ENCODE peak calls at places on chromosomes 4 and X, in five cellular contexts. E is neural progenitor cell, I is GM23338, L is heart right ventricle, H is A549. P is an unnamed sample.

GRCh38 chr4:54954656-54955388 is 170.6 kb downstream of the KDR start:
- DNase-seq in E (no peak), I (no peak), H (no peak), L (peak), P (no peak)

GRCh38 chr4:88738714-88739366 is 41.2 kb upstream of the NAP1L5 start:
- DNase-seq in I (peak), E (no peak), H (no peak), L (no peak), P (no peak)

GRCh38 chr4:124737619-124738018 is 25.1 kb upstream of the ANKRD50 start:
- DNase-seq in E (no peak), I (no peak), H (no peak), L (no peak), P (no peak)

GRCh38 chr4:177222776-177223175 is 86.9 kb upstream of the NEIL3 start:
- DNase-seq in H (no peak), L (no peak), I (no peak), E (peak), P (no peak)

GRCh38 chr4:38046735-38047487 is 86.7 kb downstream of the PTTG2 start:
- DNase-seq in H (no peak), L (no peak), I (peak), E (peak), P (no peak)

GRCh38 chrX:82816572-82816971 is 691.5 kb upstream of the POU3F4 start:
- DNase-seq in L (no peak), E (no peak), H (no peak), I (no peak), P (no peak)

GRCh38 chrX:22969416-22969815 is 30.3 kb upstream of the DDX53 start:
- DNase-seq in H (no peak), E (no peak), I (no peak), L (no peak), P (no peak)

GRCh38 chrX:19554786-19555185 is 39.5 kb upstream of the MAP3K15 start:
- DNase-seq in I (no peak), L (no peak), E (no peak), H (no peak), P (no peak)

GRCh38 chrX:119459181-119459580 is 9.1 kb upstream of the SLC25A5 start:
- DNase-seq in E (no peak), H (no peak), I (no peak), L (no peak), P (no peak)

GRCh38 chrX:110407910-110408545 is 49.4 kb downstream of the RTL9 start:
- DNase-seq in E (peak), L (no peak), I (peak), H (peak), P (peak)

GRCh38 chr4:22677780-22678179 is 15.0 kb upstream of the GBA3 start:
- DNase-seq in L (no peak), I (no peak), E (no peak), H (no peak), P (no peak)

GRCh38 chr4:89101256-89102161 is 9.8 kb upstream of the TIGD2 start:
- DNase-seq in E (no peak), L (no peak), I (no peak), H (no peak), P (no peak)

GRCh38 chr4:7761720-7762119 is 177.9 kb downstream of the AFAP1 start:
- DNase-seq in E (peak), H (peak), L (peak), I (peak), P (peak)

GRCh38 chr4:152697284-152698011 is 17.7 kb upstream of the TMEM154 start:
- DNase-seq in I (no peak), E (no peak), L (no peak), H (no peak), P (no peak)

GRCh38 chrX:17226736-17227135 is 148.3 kb upstream of the NHS start:
- DNase-seq in L (no peak), H (no peak), E (no peak), I (peak), P (no peak)

GRCh38 chr4:18621186-18621585 is 599.6 kb upstream of the LCORL start:
- DNase-seq in H (no peak), L (no peak), I (no peak), E (no peak), P (no peak)

GRCh38 chr4:112379306-112379705 is 82.1 kb downstream of the ALPK1 start:
- DNase-seq in H (no peak), L (peak), E (peak), I (peak), P (no peak)

GRCh38 chr4:102104278-102104677 is 241.0 kb downstream of the SLC39A8 start:
- DNase-seq in I (no peak), H (no peak), L (no peak), E (no peak), P (no peak)

GRCh38 chr4:94127707-94128328 is 79.8 kb upstream of the SMARCAD1 start:
- DNase-seq in I (peak), E (peak), L (no peak), H (peak), P (no peak)

GRCh38 chr4:146329042-146329716 is 114.8 kb downstream of the REELD1 start:
- DNase-seq in H (peak), I (no peak), L (no peak), E (no peak), P (no peak)

GRCh38 chrX:34585561-34585960 is 71.5 kb downstream of the TMEM47 start:
- DNase-seq in I (no peak), L (no peak), H (no peak), E (no peak), P (no peak)

GRCh38 chr4:173506780-173507211 is 23.2 kb downstream of the HAND2 start:
- DNase-seq in L (peak), H (no peak), I (peak), E (peak), P (no peak)

GRCh38 chr4:98446499-98447375 is 185.6 kb downstream of the RAP1GDS1 start:
- DNase-seq in I (no peak), E (no peak), H (no peak), L (no peak), P (no peak)

GRCh38 chrX:66110112-66110511 is 53.9 kb upstream of the HEPH start:
- DNase-seq in L (no peak), E (peak), H (peak), I (peak), P (no peak)

GRCh38 chr4:6680372-6681034 is 13.2 kb upstream of the S100P start:
- DNase-seq in E (peak), I (peak), H (no peak), L (no peak), P (no peak)

GRCh38 chr4:13611283-13611842 is 16.2 kb downstream of the BOD1L1 start:
- DNase-seq in H (no peak), L (no peak), I (no peak), E (no peak), P (no peak)

GRCh38 chr4:84647307-84647884 is 64.5 kb downstream of the CDS1 start:
- DNase-seq in I (peak), E (peak), L (no peak), H (no peak), P (no peak)

GRCh38 chr4:158964728-158965124 is 138.2 kb upstream of the RAPGEF2 start:
- DNase-seq in E (no peak), H (no peak), L (no peak), I (no peak), P (no peak)

GRCh38 chrX:19343085-19343461 is 654 bp upstream of the PDHA1 start:
- DNase-seq in E (peak), H (no peak), I (peak), L (no peak), P (no peak)

GRCh38 chrX:153862369-153863250 is 23.4 kb downstream of the L1CAM start:
- DNase-seq in L (no peak), E (peak), I (no peak), H (no peak), P (peak)

GRCh38 chr4:103778221-103778620 is 58.4 kb upstream of the TACR3 start:
- DNase-seq in I (peak), L (no peak), E (no peak), H (no peak), P (no peak)

GRCh38 chr4:16259531-16260246 is 33.4 kb upstream of the TAPT1 start:
- DNase-seq in H (no peak), I (no peak), L (no peak), E (no peak), P (no peak)

GRCh38 chrX:9786839-9787635 is 808 bp downstream of the SHROOM2 start:
- DNase-seq in H (no peak), E (peak), I (peak), L (no peak), P (no peak)

GRCh38 chr4:125316391-125316780 is 1.6 kb downstream of the FAT4 start:
- DNase-seq in I (peak), E (peak), H (peak), L (peak), P (peak)

GRCh38 chrX:135295944-135296305 is 13.4 kb upstream of the ETDC start:
- DNase-seq in L (no peak), E (no peak), I (no peak), H (no peak), P (no peak)

GRCh38 chrX:135295238-135295943 is 13.9 kb upstream of the ETDC start:
- DNase-seq in I (peak), E (peak), H (no peak), L (peak), P (peak)
- TF ChIP-seq CTCF in I (peak), E (peak), H (no peak), L (no peak), P (no peak)

GRCh38 chr4:149552601-149553000 is 263.0 kb downstream of the IQCM start:
- DNase-seq in H (no peak), E (no peak), I (no peak), L (no peak), P (no peak)
- H3K27ac ChIP-seq in H (no peak), E (no peak), I (no peak), L (no peak), P (no peak)

GRCh38 chr4:56731857-56732256 is 50.8 kb upstream of the HOPX start:
- DNase-seq in I (peak), E (no peak), L (peak), H (no peak), P (no peak)
- TF ChIP-seq CTCF in I (no peak), E (no peak), L (no peak), H (no peak), P (no peak)

GRCh38 chrX:44947995-44948394 is 75.0 kb downstream of the KDM6A start:
- DNase-seq in L (no peak), H (no peak), E (peak), I (no peak), P (no peak)
- H3K27ac ChIP-seq in L (no peak), H (no peak), E (no peak), I (peak), P (no peak)

GRCh38 chr4:128810331-128810870 is 901 bp downstream of the JADE1 start:
- DNase-seq in H (peak), L (no peak), E (peak), I (no peak), P (peak)
- TF ChIP-seq CTCF in H (no peak), L (no peak), E (no peak), I (no peak), P (no peak)

DNA sequence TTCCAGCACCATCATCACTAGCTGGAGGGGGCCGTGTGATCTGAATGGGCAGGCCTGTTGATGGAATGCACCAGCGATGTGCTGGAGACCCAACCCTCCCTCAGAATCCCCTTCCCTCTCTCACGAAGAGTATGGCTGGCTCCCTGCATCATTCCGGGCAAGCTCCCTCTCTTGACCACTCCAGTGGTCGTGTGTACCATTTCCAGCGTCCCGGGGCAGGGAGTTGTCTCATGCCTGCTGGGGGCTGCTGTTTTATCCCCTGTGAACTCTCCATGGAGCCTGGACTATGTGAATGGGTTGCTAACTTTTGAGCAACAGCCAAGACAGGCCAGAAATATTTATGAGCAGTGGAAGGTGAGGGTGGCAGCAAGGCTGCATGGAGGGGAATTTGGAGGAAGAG is 8.1 kb downstream of the CSAG1 start:
- DNase-seq in H (no peak), L (no peak), I (peak), E (no peak), P (no peak)
- H3K27ac ChIP-seq in H (no peak), L (no peak), I (no peak), E (no peak), P (no peak)

DNA sequence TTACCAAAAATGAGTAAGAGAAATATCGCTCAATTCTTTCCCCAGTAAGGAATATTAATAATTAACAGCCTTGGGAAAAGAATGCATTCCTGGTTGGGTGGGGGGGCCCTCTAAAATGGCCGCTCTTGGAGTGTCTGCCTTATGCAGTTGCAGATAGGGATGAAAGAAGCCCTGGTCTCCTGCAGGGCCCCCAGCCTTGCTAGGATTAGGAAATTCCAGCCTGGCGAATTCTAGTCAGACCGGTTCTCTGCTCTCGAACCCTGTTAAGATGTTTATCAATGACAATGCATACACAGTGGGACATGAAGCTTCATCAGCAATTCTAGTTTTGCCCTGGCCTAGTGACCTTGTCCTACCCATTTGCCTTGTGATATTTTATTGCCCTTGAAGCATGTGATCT is 1047.7 kb upstream of the GRID2 start:
- DNase-seq in L (no peak), H (peak), E (peak), I (peak), P (no peak)
- TF ChIP-seq CTCF in L (no peak), H (no peak), E (no peak), I (no peak), P (no peak)

GRCh38 chr4:2266181-2266580 is 4.3 kb upstream of the MXD4 start:
- DNase-seq in L (peak), H (no peak), I (no peak), E (no peak), P (no peak)
- H3K27ac ChIP-seq in L (peak), H (no peak), I (no peak), E (no peak), P (no peak)

P was measured in dorsolateral prefrontal cortex.